ENCODE peak calls at places on chromosomes 11 and 22, in nine cellular contexts. S is transverse colon, E is fibroblast of lung, R is hepatocyte, J is Peyer's patch, N is heart right ventricle, H is A549, Z is psoas muscle, G is neural progenitor cell. Y is an unnamed sample.

GRCh38 chr22:20113551-20114310 is 2.2 kb upstream of the RANBP1 start:
- DNase-seq in S (no peak), E (no peak), R (no peak), J (no peak), N (no peak), H (no peak), Z (peak; percentile 47), G (no peak), Y (no peak)

GRCh38 chr11:111604392-111605009 is 2.3 kb downstream of the SIK2 start:
- DNase-seq in S (no peak), E (peak; percentile 33), R (peak; percentile 67), J (no peak), N (no peak), H (peak; percentile 47), Z (no peak), G (peak; percentile 79), Y (no peak)

GRCh38 chr11:60985991-60986915 is 14.8 kb downstream of the CD6 start:
- DNase-seq in S (peak; percentile 65), E (peak; percentile 51), R (no peak), J (no peak), N (no peak), H (peak; percentile 13), Z (no peak), G (no peak), Y (no peak)

GRCh38 chr11:118198370-118198769 is 21.9 kb upstream of the SCN2B start:
- DNase-seq in S (peak; percentile 86), E (peak; percentile 50), R (peak; percentile 89), J (peak; percentile 86), N (peak; percentile 83), H (peak; percentile 58), Z (peak; percentile 89), G (peak; percentile 82), Y (peak; percentile 92)

GRCh38 chr11:61362542-61362875 is 335 bp downstream of the TMEM138 start:
- DNase-seq in S (no peak), E (peak; percentile 73), R (peak; percentile 39), J (no peak), N (no peak), H (peak; percentile 48), Z (no peak), G (no peak), Y (no peak)

GRCh38 chr11:17298302-17298701 is 21.8 kb downstream of the NUCB2 start:
- DNase-seq in S (no peak), E (no peak), R (no peak), J (no peak), N (no peak), H (no peak), Z (no peak), G (no peak), Y (no peak)

GRCh38 chr22:20079745-20080444 is at the start of gene DGCR8:
- DNase-seq in S (peak; percentile 94), E (peak; percentile 92), R (peak; percentile 98), J (peak; percentile 96), N (peak; percentile 95), H (peak; percentile 91), Z (peak; percentile 97), G (peak; percentile 98), Y (peak; percentile 97)

GRCh38 chr11:68826726-68827125 is 15.0 kb downstream of the CPT1A start:
- DNase-seq in S (no peak), E (no peak), R (no peak), J (no peak), N (no peak), H (no peak), Z (no peak), G (no peak), Y (no peak)

GRCh38 chr11:133840479-133840941 is 4.8 kb downstream of the SPATA19 start:
- DNase-seq in S (no peak), E (no peak), R (no peak), J (no peak), N (no peak), H (no peak), Z (no peak), G (no peak), Y (no peak)

GRCh38 chr11:113831314-113831713 is 44.1 kb downstream of the USP28 start:
- DNase-seq in S (no peak), E (no peak), R (no peak), J (no peak), N (no peak), H (no peak), Z (no peak), G (no peak), Y (no peak)

GRCh38 chr22:19518568-19519030 is 5.6 kb downstream of the CLDN5 start:
- DNase-seq in S (no peak), E (no peak), R (no peak), J (no peak), N (no peak), H (no peak), Z (no peak), G (no peak), Y (no peak)

GRCh38 chr22:46061124-46061410 is 84.1 kb upstream of the WNT7B start:
- DNase-seq in S (peak; percentile 3), E (no peak), R (no peak), J (no peak), N (no peak), H (no peak), Z (no peak), G (no peak), Y (no peak)
- H3K4me1 ChIP-seq in S (peaks cover 61% of the 10 kb centered on the region), E (peaks cover 25% of the 10 kb centered on the region), R (no peaks in the 10 kb centered on the region), J (no peaks in the 10 kb centered on the region), N (peaks cover 91% of the 10 kb centered on the region), H (peaks cover 34% of the 10 kb centered on the region), Z (peaks cover 77% of the 10 kb centered on the region), G (no peaks in the 10 kb centered on the region), Y (peaks cover 34% of the 10 kb centered on the region)

GRCh38 chr11:12123177-12123576 is 12.8 kb downstream of the MICAL2 start:
- DNase-seq in S (no peak), E (peak; percentile 85), R (no peak), J (no peak), N (no peak), H (no peak), Z (no peak), G (no peak), Y (no peak)

GRCh38 chr11:12122083-12122482 is 11.7 kb downstream of the MICAL2 start:
- DNase-seq in S (no peak), E (no peak), R (no peak), J (no peak), N (no peak), H (peak; percentile 50), Z (no peak), G (peak; percentile 52), Y (no peak)

GRCh38 chr11:12120031-12121008 is 9.9 kb downstream of the MICAL2 start:
- DNase-seq in S (no peak), E (no peak), R (no peak), J (no peak), N (no peak), H (no peak), Z (no peak), G (peak; percentile 20), Y (no peak)

GRCh38 chr11:12121011-12121410 is 10.6 kb downstream of the MICAL2 start:
- DNase-seq in S (no peak), E (no peak), R (no peak), J (no peak), N (no peak), H (no peak), Z (no peak), G (no peak), Y (no peak)

DNA sequence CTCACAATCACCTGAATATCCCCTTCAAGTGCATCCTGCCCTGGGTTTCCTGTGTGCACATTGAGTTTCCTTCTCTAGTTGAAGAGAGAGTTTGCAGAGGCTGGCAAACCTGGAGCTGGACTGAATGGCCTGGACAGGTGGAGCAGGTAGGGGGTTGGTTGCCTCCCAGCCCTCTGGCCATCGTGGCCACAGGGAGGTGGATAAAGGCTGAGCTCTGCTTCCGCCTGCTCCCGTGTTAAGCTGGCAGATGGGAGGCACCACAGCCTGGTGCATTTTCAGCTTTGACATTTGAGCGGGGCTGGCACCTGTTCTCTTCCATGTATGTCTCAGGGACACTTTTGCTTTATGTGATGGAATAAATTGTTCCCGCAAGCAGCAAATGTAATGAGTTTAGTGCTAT is 11.1 kb downstream of the MICAL2 start:
- DNase-seq in S (no peak), E (no peak), R (no peak), J (no peak), N (no peak), H (no peak), Z (no peak), G (no peak), Y (no peak)
- H3K4me1 ChIP-seq in S (peaks cover 52% of the 10 kb centered on the region), E (peaks cover 49% of the 10 kb centered on the region), R (peaks cover 37% of the 10 kb centered on the region), J (no peaks in the 10 kb centered on the region), N (peaks cover 89% of the 10 kb centered on the region), H (peaks cover 70% of the 10 kb centered on the region), Z (peaks cover 13% of the 10 kb centered on the region), G (peaks cover 6% of the 10 kb centered on the region), Y (peaks cover 73% of the 10 kb centered on the region)

GRCh38 chr11:119209186-119209585 is 3.0 kb downstream of the CBL start:
- DNase-seq in S (no peak), E (no peak), R (no peak), J (no peak), N (no peak), H (no peak), Z (no peak), G (no peak), Y (no peak)
- H3K4me1 ChIP-seq in S (peaks cover 11% of the 10 kb centered on the region), E (peaks cover 5% of the 10 kb centered on the region), R (peaks cover 8% of the 10 kb centered on the region), J (no peaks in the 10 kb centered on the region), N (peaks cover 71% of the 10 kb centered on the region), H (peaks cover 21% of the 10 kb centered on the region), Z (peaks cover 21% of the 10 kb centered on the region), G (peaks cover 12% of the 10 kb centered on the region), Y (peaks cover 57% of the 10 kb centered on the region)

GRCh38 chr11:45812581-45813548 is 7.9 kb downstream of the SLC35C1 start:
- DNase-seq in S (no peak), E (no peak), R (no peak), J (no peak), N (no peak), H (no peak), Z (no peak), G (no peak), Y (peak; percentile 22)

GRCh38 chr11:45810431-45811108 is 5.6 kb downstream of the SLC35C1 start:
- DNase-seq in S (no peak), E (no peak), R (no peak), J (no peak), N (no peak), H (no peak), Z (no peak), G (no peak), Y (no peak)

GRCh38 chr11:45811109-45811435 is 6.1 kb downstream of the SLC35C1 start:
- DNase-seq in S (no peak), E (no peak), R (no peak), J (no peak), N (no peak), H (no peak), Z (no peak), G (no peak), Y (no peak)

GRCh38 chr11:45809456-45810395 is 4.8 kb downstream of the SLC35C1 start:
- DNase-seq in S (no peak), E (no peak), R (no peak), J (no peak), N (no peak), H (no peak), Z (no peak), G (no peak), Y (no peak)

DNA sequence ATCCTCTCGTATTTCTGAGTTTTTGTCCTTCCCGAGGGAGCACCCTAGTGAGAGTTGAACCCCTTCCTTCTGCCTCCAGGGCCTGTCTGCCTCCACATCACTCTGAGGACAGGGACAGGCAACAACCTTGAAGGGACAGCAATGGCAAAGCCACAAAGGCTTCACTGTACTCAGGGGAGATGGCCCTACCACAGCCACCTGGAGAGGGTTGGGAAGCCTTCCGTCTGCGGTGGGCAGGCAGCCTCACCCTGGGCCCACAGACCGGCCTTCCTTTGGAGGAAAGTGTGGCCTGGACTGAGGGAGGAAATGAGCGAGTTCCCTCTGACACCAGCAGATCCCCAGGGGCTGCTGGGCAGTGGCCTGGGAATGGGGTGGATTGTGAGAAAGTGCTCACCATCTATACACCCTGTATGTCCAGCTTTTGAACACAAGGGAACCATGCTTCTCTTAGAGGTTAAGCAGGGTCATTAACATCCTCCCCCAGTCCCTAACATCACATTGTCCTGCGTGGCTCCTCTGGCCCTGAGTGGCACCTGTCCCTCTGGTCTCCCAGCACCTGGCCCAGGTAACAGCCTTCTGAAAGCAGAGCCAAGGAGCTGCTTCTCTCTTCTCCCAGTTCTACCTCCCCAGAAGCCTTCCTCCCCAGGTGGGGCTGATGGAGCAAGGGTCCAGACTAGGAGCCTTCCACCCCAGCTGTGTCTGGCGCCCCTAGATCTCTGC is 6.8 kb downstream of the SLC35C1 start:
- DNase-seq in S (no peak), E (no peak), R (no peak), J (no peak), N (no peak), H (no peak), Z (no peak), G (no peak), Y (no peak)
- H3K4me1 ChIP-seq in S (peaks cover 20% of the 10 kb centered on the region), E (peaks cover 2% of the 10 kb centered on the region), R (peaks cover 9% of the 10 kb centered on the region), J (no peaks in the 10 kb centered on the region), N (peaks cover 37% of the 10 kb centered on the region), H (peaks cover 9% of the 10 kb centered on the region), Z (peaks cover 17% of the 10 kb centered on the region), G (peaks cover 19% of the 10 kb centered on the region), Y (peaks cover 16% of the 10 kb centered on the region)